ENCODE peak calls at places on chromosomes 4 and X, in ten cellular contexts. T is progenitor cell of endocrine pancreas, K is AG09309, Z is PC-9, V is GM23338, H is transverse colon, P is GM12865, B is HFFc6, I is cardiac muscle cell, S is body of pancreas. X is an unnamed sample.

GRCh38 chrX:25646156-25646555 is 492.0 kb upstream of the MAGEB18 start:
- DNase-seq in T (no peak), K (no peak), Z (no peak), V (no peak), H (no peak), P (no peak), B (no peak), I (no peak), S (no peak), X (no peak)

GRCh38 chr4:2172161-2172560 is 69.8 kb downstream of the HAUS3 start:
- DNase-seq in T (no peak), K (no peak), Z (no peak), V (no peak), H (no peak), P (peak), B (no peak), I (no peak), S (no peak), X (no peak)

GRCh38 chr4:39682133-39682532 is 15.8 kb upstream of the UBE2K start:
- DNase-seq in T (no peak), K (no peak), Z (no peak), V (no peak), H (no peak), P (peak), B (no peak), I (no peak), S (no peak), X (no peak)

GRCh38 chr4:3285558-3286334 is 7.1 kb upstream of the RGS12 start:
- DNase-seq in T (peak), K (peak), Z (peak), V (no peak), H (peak), P (no peak), B (no peak), I (peak), S (no peak), X (peak)

GRCh38 chr4:166128452-166128851 is 255.4 kb downstream of the TLL1 start:
- DNase-seq in T (no peak), K (no peak), Z (no peak), V (no peak), H (no peak), P (no peak), B (peak), I (peak), S (no peak), X (no peak)

GRCh38 chrX:52933976-52934703 is 24.2 kb downstream of the FAM156A start:
- DNase-seq in T (no peak), K (no peak), Z (no peak), V (no peak), H (no peak), P (no peak), B (no peak), I (no peak), S (no peak), X (no peak)

GRCh38 chrX:74537011-74537390 is 77.4 kb downstream of the RLIM start:
- DNase-seq in T (no peak), K (no peak), Z (no peak), V (peak), H (no peak), P (no peak), B (peak), I (peak), S (no peak), X (no peak)

GRCh38 chr4:67885727-67886126 is 1.9 kb upstream of the TMPRSS11D start:
- DNase-seq in T (no peak), K (peak), Z (no peak), V (no peak), H (no peak), P (no peak), B (peak), I (peak), S (no peak), X (peak)

GRCh38 chrX:112521658-112522057 is 158.1 kb downstream of the LHFPL1 start:
- DNase-seq in T (no peak), K (no peak), Z (no peak), V (no peak), H (no peak), P (no peak), B (no peak), I (no peak), S (no peak), X (no peak)

GRCh38 chr4:102429553-102429952 is 71.6 kb upstream of the NFKB1 start:
- DNase-seq in T (no peak), K (peak), Z (peak), V (no peak), H (no peak), P (no peak), B (peak), I (peak), S (no peak), X (no peak)

GRCh38 chrX:50211510-50211909 is 6.9 kb downstream of the CCNB3 start:
- DNase-seq in T (no peak), K (no peak), Z (no peak), V (peak), H (no peak), P (peak), B (peak), I (peak), S (peak), X (no peak)

GRCh38 chrX:28979876-28980275 is 392.6 kb downstream of the IL1RAPL1 start:
- DNase-seq in T (no peak), K (no peak), Z (no peak), V (no peak), H (no peak), P (no peak), B (no peak), I (no peak), S (no peak), X (no peak)

GRCh38 chr4:87697945-87698344 is 47.9 kb downstream of the DMP1 start:
- DNase-seq in T (no peak), K (no peak), Z (no peak), V (no peak), H (no peak), P (no peak), B (no peak), I (no peak), S (no peak), X (no peak)

GRCh38 chr4:87698394-87698793 is 48.3 kb downstream of the DMP1 start:
- DNase-seq in T (no peak), K (no peak), Z (no peak), V (no peak), H (no peak), P (no peak), B (no peak), I (no peak), S (no peak), X (no peak)

DNA sequence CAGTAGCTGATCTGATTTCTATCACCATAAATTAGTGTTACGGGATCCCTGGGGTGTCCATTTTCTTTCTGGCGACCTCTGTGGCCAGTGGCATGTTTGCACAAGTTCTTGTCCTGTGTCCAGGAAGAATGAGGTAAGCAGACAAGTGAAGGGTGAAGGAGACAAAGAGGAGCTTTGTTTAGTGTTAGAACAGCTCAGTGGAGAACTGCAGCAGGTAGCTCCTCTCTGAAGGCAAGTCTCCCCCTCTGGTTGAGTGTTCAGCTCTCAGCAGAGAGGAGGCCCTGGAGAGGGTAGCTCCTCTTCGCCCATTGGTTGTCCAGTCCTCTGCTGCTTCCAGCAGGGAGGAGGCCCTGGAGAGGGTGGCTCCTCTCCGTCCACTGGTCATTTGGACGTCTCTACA is 47.2 kb downstream of the DMP1 start:
- DNase-seq in T (no peak), K (no peak), Z (no peak), V (peak), H (no peak), P (no peak), B (no peak), I (no peak), S (no peak), X (no peak)
- TF ChIP-seq CTCF in T (no peak), K (no peak), Z (no peak), V (no peak), H (no peak), P (no peak), B (no peak), I (no peak), S (no peak), X (no peak)

DNA sequence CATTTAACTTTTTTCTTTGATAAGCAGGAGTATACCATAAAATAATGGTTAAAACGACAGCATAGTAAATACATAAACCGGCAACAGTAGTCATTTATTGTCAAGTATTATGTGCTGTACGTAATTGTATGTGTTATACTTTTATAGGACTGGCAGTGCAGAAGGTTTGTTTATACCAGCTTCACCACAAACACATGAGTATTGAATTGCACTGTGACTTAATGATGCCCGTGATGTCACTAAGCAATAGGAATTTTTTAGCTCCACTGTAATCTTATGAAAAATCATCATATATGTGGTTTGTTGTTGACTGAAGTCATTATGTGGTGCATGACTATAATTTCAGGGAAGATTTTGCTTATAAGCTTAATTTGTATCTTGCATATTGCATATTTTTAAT is 424.6 kb downstream of the PABPC4L start:
- DNase-seq in T (no peak), K (no peak), Z (no peak), V (no peak), H (no peak), P (no peak), B (no peak), I (no peak), S (no peak), X (no peak)
- TF ChIP-seq CTCF in T (no peak), K (no peak), Z (no peak), V (no peak), H (no peak), P (no peak), B (no peak), I (no peak), S (no peak), X (no peak)

GRCh38 chrX:72128881-72129280 is 2.8 kb downstream of the RTL5 start:
- DNase-seq in T (no peak), K (no peak), Z (no peak), V (peak), H (no peak), P (peak), B (no peak), I (peak), S (no peak), X (no peak)
- TF ChIP-seq CTCF in T (peak), K (peak), Z (peak), V (peak), H (peak), P (peak), B (peak), I (peak), S (peak), X (peak)

GRCh38 chrX:154362085-154362742 is 12.2 kb downstream of the FLNA start:
- DNase-seq in T (no peak), K (no peak), Z (no peak), V (no peak), H (no peak), P (no peak), B (no peak), I (no peak), S (no peak), X (no peak)
- TF ChIP-seq CTCF in T (no peak), K (no peak), Z (no peak), V (no peak), H (no peak), P (no peak), B (no peak), I (no peak), S (no peak), X (no peak)

GRCh38 chr4:138832563-138832962 is 183.0 kb upstream of the NOCT start:
- DNase-seq in T (no peak), K (no peak), Z (no peak), V (no peak), H (no peak), P (no peak), B (no peak), I (no peak), S (no peak), X (no peak)

GRCh38 chr4:138834029-138834428 is 181.6 kb upstream of the NOCT start:
- DNase-seq in T (no peak), K (no peak), Z (no peak), V (no peak), H (no peak), P (no peak), B (no peak), I (no peak), S (no peak), X (no peak)

GRCh38 chr4:138826754-138827153 is 188.8 kb upstream of the NOCT start:
- DNase-seq in T (no peak), K (no peak), Z (no peak), V (no peak), H (no peak), P (no peak), B (no peak), I (no peak), S (no peak), X (no peak)

GRCh38 chr4:138831943-138832342 is 183.6 kb upstream of the NOCT start:
- DNase-seq in T (no peak), K (no peak), Z (no peak), V (no peak), H (no peak), P (no peak), B (no peak), I (no peak), S (no peak), X (no peak)

DNA sequence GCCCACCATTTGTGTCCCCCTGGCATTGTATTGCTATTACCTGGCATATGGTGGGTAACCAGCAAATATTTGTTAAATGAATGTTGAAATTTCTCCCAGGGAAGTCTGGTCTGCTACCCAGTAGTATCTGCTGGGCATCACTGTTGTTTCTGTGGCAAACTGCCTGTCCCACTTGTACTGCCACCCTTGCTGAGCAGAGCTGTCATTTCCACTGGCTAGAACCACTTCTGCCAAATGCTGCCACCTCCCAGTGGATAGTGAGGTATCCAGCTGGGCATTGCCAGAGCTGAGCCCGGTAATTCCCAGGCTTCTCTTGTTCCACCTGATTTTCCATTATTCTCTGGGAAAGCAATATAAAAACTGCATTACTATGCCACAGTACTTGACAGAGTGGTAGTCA is 186.7 kb upstream of the NOCT start:
- DNase-seq in T (no peak), K (no peak), Z (no peak), V (no peak), H (no peak), P (no peak), B (no peak), I (no peak), S (no peak), X (no peak)
- TF ChIP-seq CTCF in T (no peak), K (no peak), Z (no peak), V (no peak), H (no peak), P (no peak), B (no peak), I (no peak), S (no peak), X (no peak)

DNA sequence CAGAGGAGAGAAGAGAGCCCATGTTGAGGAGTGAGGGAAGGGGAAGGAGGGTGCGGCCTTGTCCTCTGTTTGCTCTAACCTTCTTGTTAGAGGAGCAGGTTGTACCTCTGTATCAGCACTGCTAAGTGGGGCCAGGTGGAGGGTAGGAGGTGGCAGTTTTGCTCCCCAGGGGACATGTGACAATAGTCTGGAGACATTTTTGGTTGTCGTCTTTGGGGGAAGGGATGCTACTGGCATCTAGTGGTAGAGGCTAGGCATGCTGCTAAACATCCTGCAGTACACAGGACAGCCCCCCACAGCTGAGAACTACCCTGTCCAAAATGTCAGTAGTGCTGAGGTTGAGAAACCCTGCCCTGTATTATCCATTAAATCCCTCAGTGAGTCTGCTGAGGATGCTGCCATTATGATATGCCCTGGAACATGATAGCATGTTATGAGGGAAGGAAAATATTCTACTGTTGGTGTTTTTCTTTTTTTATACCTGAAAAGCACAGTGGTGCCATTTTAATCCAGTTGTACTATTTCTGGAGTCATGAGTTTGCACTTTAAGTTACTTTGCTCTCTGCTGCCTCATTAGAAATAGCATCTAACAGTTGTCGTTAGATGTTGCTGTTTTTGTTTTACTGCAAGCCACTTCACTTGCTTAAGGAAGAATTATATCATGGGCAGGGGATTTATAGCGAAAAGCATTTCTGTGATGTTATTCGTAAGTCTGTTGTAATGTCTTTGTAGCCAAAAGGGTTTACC is 90.6 kb downstream of the LRP2BP start:
- DNase-seq in T (no peak), K (no peak), Z (no peak), V (peak), H (peak), P (peak), B (peak), I (peak), S (no peak), X (no peak)
- TF ChIP-seq CTCF in T (peak), K (peak), Z (peak), V (peak), H (no peak), P (peak), B (peak), I (peak), S (peak), X (peak)

GRCh38 chr4:15513545-15513944 is 43.9 kb downstream of the CC2D2A start:
- DNase-seq in T (no peak), K (no peak), Z (no peak), V (no peak), H (no peak), P (no peak), B (no peak), I (no peak), S (no peak), X (no peak)
- TF ChIP-seq CTCF in T (no peak), K (peak), Z (no peak), V (no peak), H (no peak), P (no peak), B (no peak), I (no peak), S (no peak), X (peak)